ENCODE peak calls at places on chromosomes 1 and 21, in five cellular contexts. One of them, this sample, is unnamed. For H3K9me3, the result is how much of the 10 kb centered on the place peaks cover.

GRCh38 chr1:43507296-43508295 is 23.1 kb upstream of the PTPRF start:
- DNase-seq in A549: no peak
- DNase-seq in HCT116: no peak
- DNase-seq in SJSA1: peak
- DNase-seq in neural progenitor cell: no peak
- DNase-seq in this sample: no peak

GRCh38 chr21:32770514-32771133 is 931 bp downstream of the PAXBP1 start:
- DNase-seq in A549: peak
- DNase-seq in HCT116: no peak
- DNase-seq in SJSA1: no peak
- DNase-seq in neural progenitor cell: no peak
- DNase-seq in this sample: no peak

GRCh38 chr1:238485906-238486219 is 595.1 kb upstream of the ZP4 start:
- DNase-seq in A549: no peak
- DNase-seq in HCT116: no peak
- DNase-seq in SJSA1: no peak
- DNase-seq in neural progenitor cell: no peak
- DNase-seq in this sample: no peak

GRCh38 chr21:33314096-33314495 is 10.7 kb upstream of the IFNAR1 start:
- DNase-seq in A549: no peak
- DNase-seq in HCT116: no peak
- DNase-seq in SJSA1: no peak
- DNase-seq in neural progenitor cell: no peak
- DNase-seq in this sample: no peak

GRCh38 chr1:51671527-51672325 is 54.8 kb downstream of the OSBPL9 start:
- DNase-seq in A549: peak
- DNase-seq in HCT116: no peak
- DNase-seq in SJSA1: peak
- DNase-seq in neural progenitor cell: no peak
- DNase-seq in this sample: peak

GRCh38 chr1:59029366-59029765 is 245.5 kb upstream of the JUN start:
- DNase-seq in A549: no peak
- DNase-seq in HCT116: no peak
- DNase-seq in SJSA1: no peak
- DNase-seq in neural progenitor cell: no peak
- DNase-seq in this sample: no peak

GRCh38 chr1:9065213-9065751 is 4.2 kb downstream of the SLC2A5 start:
- DNase-seq in A549: no peak
- DNase-seq in HCT116: no peak
- DNase-seq in SJSA1: no peak
- DNase-seq in neural progenitor cell: no peak
- DNase-seq in this sample: no peak

GRCh38 chr1:14794136-14794768 is 195.8 kb downstream of the KAZN start:
- DNase-seq in A549: no peak
- DNase-seq in HCT116: no peak
- DNase-seq in SJSA1: no peak
- DNase-seq in neural progenitor cell: no peak
- DNase-seq in this sample: no peak

GRCh38 chr1:228417061-228417460 is 400 bp upstream of the TRIM17 start:
- DNase-seq in A549: no peak
- DNase-seq in HCT116: no peak
- DNase-seq in SJSA1: no peak
- DNase-seq in neural progenitor cell: no peak
- DNase-seq in this sample: no peak

GRCh38 chr1:165875171-165875570 is 47.8 kb downstream of the UCK2 start:
- DNase-seq in A549: no peak
- DNase-seq in HCT116: no peak
- DNase-seq in SJSA1: no peak
- DNase-seq in neural progenitor cell: no peak
- DNase-seq in this sample: no peak

GRCh38 chr1:112502827-112503226 is 5.9 kb upstream of the WNT2B start:
- DNase-seq in A549: no peak
- DNase-seq in HCT116: no peak
- DNase-seq in SJSA1: peak
- DNase-seq in neural progenitor cell: peak
- DNase-seq in this sample: no peak

GRCh38 chr1:41199375-41199774 is 42.7 kb downstream of the SCMH1 start:
- DNase-seq in A549: no peak
- DNase-seq in HCT116: no peak
- DNase-seq in SJSA1: no peak
- DNase-seq in neural progenitor cell: no peak
- DNase-seq in this sample: no peak

GRCh38 chr1:1972976-1973715 is 30.4 kb downstream of the CFAP74 start:
- DNase-seq in A549: no peak
- DNase-seq in HCT116: no peak
- DNase-seq in SJSA1: no peak
- DNase-seq in neural progenitor cell: peak
- DNase-seq in this sample: no peak

GRCh38 chr1:161013591-161014513 is 7.1 kb downstream of the F11R start:
- DNase-seq in A549: peak
- DNase-seq in HCT116: no peak
- DNase-seq in SJSA1: no peak
- DNase-seq in neural progenitor cell: no peak
- DNase-seq in this sample: peak

GRCh38 chr1:231410041-231410591 is 12.0 kb downstream of the EGLN1 start:
- DNase-seq in A549: no peak
- DNase-seq in HCT116: no peak
- DNase-seq in SJSA1: no peak
- DNase-seq in neural progenitor cell: no peak
- DNase-seq in this sample: peak

GRCh38 chr21:42851812-42852665 is 27.3 kb downstream of the WDR4 start:
- DNase-seq in A549: no peak
- DNase-seq in HCT116: no peak
- DNase-seq in SJSA1: peak
- DNase-seq in neural progenitor cell: no peak
- DNase-seq in this sample: no peak

GRCh38 chr1:9340172-9340854 is 47.6 kb downstream of the SPSB1 start:
- DNase-seq in A549: no peak
- DNase-seq in HCT116: no peak
- DNase-seq in SJSA1: no peak
- DNase-seq in neural progenitor cell: no peak
- DNase-seq in this sample: no peak

GRCh38 chr1:173424786-173425407 is 52.2 kb upstream of the PRDX6 start:
- DNase-seq in A549: no peak
- DNase-seq in HCT116: no peak
- DNase-seq in SJSA1: no peak
- DNase-seq in neural progenitor cell: no peak
- DNase-seq in this sample: no peak

GRCh38 chr21:38751379-38752050 is 54.2 kb upstream of the ETS2 start:
- DNase-seq in A549: no peak
- DNase-seq in HCT116: no peak
- DNase-seq in SJSA1: peak
- DNase-seq in neural progenitor cell: no peak
- DNase-seq in this sample: no peak

GRCh38 chr1:5722635-5723157 is 269.5 kb downstream of the NPHP4 start:
- DNase-seq in A549: no peak
- DNase-seq in HCT116: no peak
- DNase-seq in SJSA1: no peak
- DNase-seq in neural progenitor cell: no peak
- DNase-seq in this sample: no peak

GRCh38 chr1:116878804-116879477 is 30.8 kb upstream of the PTGFRN start:
- DNase-seq in A549: no peak
- DNase-seq in HCT116: peak
- DNase-seq in SJSA1: no peak
- DNase-seq in neural progenitor cell: peak
- DNase-seq in this sample: no peak

GRCh38 chr1:12600880-12601633 is 17.0 kb downstream of the DHRS3 start:
- DNase-seq in A549: peak
- DNase-seq in HCT116: no peak
- DNase-seq in SJSA1: no peak
- DNase-seq in neural progenitor cell: peak
- DNase-seq in this sample: no peak

GRCh38 chr1:17118268-17118667 is 983 bp downstream of the PADI2 start:
- DNase-seq in A549: no peak
- DNase-seq in HCT116: no peak
- DNase-seq in SJSA1: no peak
- DNase-seq in neural progenitor cell: no peak
- DNase-seq in this sample: no peak

GRCh38 chr1:17119076-17119743 is at the start of gene PADI2:
- DNase-seq in A549: peak
- DNase-seq in HCT116: peak
- DNase-seq in SJSA1: no peak
- DNase-seq in neural progenitor cell: peak
- DNase-seq in this sample: no peak

GRCh38 chr1:17117451-17118265 is 1.6 kb downstream of the PADI2 start:
- DNase-seq in A549: no peak
- DNase-seq in HCT116: no peak
- DNase-seq in SJSA1: no peak
- DNase-seq in neural progenitor cell: no peak
- DNase-seq in this sample: no peak

GRCh38 chr1:17119744-17120482 is 662 bp upstream of the PADI2 start:
- DNase-seq in A549: no peak
- DNase-seq in HCT116: no peak
- DNase-seq in SJSA1: no peak
- DNase-seq in neural progenitor cell: peak
- DNase-seq in this sample: no peak

DNA sequence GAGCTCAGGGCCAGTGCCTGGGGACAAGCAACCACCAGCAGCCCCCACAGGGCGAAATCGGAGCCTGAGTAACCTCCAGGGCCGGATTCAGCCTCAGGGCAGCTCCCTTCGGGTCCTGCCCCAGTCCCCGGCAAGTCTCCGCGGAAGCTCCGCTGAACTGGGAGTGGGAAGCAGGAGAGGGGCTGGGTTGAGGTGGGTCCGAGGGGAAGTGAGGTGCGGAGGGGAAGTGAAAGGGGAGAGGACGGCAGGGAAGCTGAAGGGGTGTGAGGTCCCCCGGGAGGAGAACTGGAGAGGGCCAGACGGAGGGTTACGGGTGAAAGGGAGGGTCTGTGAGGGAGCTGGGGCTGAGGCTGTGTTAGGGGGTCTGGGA is 560 bp downstream of the PADI2 start:
- DNase-seq in A549: no peak
- DNase-seq in HCT116: no peak
- DNase-seq in SJSA1: no peak
- DNase-seq in neural progenitor cell: peak
- DNase-seq in this sample: no peak
- H3K27ac ChIP-seq in A549: peak
- H3K27ac ChIP-seq in HCT116: no peak
- H3K27ac ChIP-seq in SJSA1: no peak
- H3K27ac ChIP-seq in neural progenitor cell: no peak
- H3K27ac ChIP-seq in this sample: no peak

DNA sequence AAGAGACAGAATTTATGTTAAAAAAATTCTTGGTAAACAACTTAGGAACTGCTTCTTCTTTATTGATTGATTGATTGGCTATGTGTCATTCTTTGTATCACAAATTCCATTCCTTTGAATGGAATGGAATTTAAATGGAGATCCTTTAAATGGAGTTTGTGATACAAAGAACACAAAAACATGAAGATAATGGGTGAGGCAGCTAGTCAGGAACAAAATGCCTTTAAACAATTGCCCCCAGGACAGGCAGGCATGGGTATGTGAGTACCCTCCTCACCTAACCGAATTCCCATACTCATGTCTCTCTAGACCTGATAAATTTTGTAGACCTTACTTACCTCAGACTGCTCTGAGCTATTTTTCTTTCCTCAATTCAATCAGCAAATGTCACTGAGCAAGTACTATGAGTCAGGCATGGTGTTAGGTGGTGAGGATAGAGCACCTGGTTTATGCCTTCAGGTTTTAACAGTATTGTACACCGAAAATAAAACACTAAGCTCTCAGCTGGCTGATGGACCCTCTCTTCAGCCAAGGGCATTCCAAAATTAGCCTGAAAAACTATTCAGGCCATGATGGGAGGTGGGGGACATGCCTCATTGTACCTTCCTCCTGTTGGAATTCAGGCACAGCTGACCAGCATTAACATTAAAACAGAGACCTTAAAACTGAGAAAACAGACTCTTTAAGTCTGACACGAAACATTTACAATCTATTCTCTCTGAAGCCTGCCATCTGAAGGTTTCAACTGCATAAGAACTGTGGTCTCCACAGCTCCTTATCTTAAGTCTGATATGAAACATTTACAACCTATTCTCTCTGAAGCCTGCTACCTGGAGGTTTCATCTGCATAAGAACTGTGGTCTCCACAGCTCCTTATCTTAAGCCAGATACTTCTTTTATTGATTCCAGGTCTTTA is 58.9 kb downstream of the OLFML3 start:
- DNase-seq in A549: no peak
- DNase-seq in HCT116: no peak
- DNase-seq in SJSA1: no peak
- DNase-seq in neural progenitor cell: peak
- DNase-seq in this sample: no peak
- H3K4me3 ChIP-seq in A549: no peak
- H3K4me3 ChIP-seq in HCT116: no peak
- H3K4me3 ChIP-seq in SJSA1: no peak
- H3K4me3 ChIP-seq in neural progenitor cell: no peak
- H3K4me3 ChIP-seq in this sample: no peak

DNA sequence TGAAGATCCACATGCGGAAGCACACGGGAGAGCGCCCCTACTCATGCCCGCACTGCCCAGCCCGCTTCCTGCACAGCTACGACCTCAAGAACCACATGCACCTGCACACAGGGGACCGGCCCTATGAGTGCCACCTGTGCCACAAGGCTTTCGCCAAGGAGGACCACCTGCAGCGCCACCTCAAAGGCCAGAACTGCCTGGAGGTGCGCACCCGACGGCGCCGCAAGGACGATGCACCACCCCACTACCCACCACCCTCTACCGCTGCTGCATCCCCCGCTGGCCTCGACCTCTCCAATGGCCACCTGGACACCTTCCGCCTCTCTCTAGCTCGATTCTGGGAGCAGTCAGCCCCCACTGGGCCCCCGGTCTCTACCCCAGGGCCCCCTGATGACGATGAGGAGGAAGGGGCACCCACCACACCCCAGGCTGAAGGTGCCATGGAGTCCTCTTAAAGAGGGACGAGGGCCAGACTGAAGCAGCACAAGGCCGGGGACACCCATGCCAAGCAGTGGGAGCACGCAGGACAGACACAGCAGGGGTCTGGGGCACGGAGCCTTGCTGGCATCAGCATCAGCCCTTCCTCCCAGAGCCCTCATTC is 13.7 kb downstream of the ZBTB7B start:
- DNase-seq in A549: no peak
- DNase-seq in HCT116: no peak
- DNase-seq in SJSA1: no peak
- DNase-seq in neural progenitor cell: no peak
- DNase-seq in this sample: no peak
- H3K9me3 ChIP-seq in A549: under half
- H3K9me3 ChIP-seq in HCT116: under half
- H3K9me3 ChIP-seq in SJSA1: under half
- H3K9me3 ChIP-seq in neural progenitor cell: under half
- H3K9me3 ChIP-seq in this sample: under half

GRCh38 chr1:182395911-182396310 is 4.3 kb upstream of the GLUL start:
- DNase-seq in A549: no peak
- DNase-seq in HCT116: no peak
- DNase-seq in SJSA1: no peak
- DNase-seq in neural progenitor cell: no peak
- DNase-seq in this sample: no peak

GRCh38 chr1:182392045-182393028 is 747 bp upstream of the GLUL start:
- DNase-seq in A549: no peak
- DNase-seq in HCT116: no peak
- DNase-seq in SJSA1: no peak
- DNase-seq in neural progenitor cell: no peak
- DNase-seq in this sample: no peak

GRCh38 chr1:182391028-182391361 is 595 bp downstream of the GLUL start:
- DNase-seq in A549: no peak
- DNase-seq in HCT116: no peak
- DNase-seq in SJSA1: peak
- DNase-seq in neural progenitor cell: no peak
- DNase-seq in this sample: no peak

GRCh38 chr1:182391362-182392044 is at the start of gene GLUL:
- DNase-seq in A549: peak
- DNase-seq in HCT116: peak
- DNase-seq in SJSA1: peak
- DNase-seq in neural progenitor cell: peak
- DNase-seq in this sample: peak

GRCh38 chr1:182394055-182394775 is 2.6 kb upstream of the GLUL start:
- DNase-seq in A549: no peak
- DNase-seq in HCT116: no peak
- DNase-seq in SJSA1: no peak
- DNase-seq in neural progenitor cell: no peak
- DNase-seq in this sample: no peak
- H3K27ac ChIP-seq in A549: no peak
- H3K27ac ChIP-seq in HCT116: no peak
- H3K27ac ChIP-seq in SJSA1: no peak
- H3K27ac ChIP-seq in neural progenitor cell: no peak
- H3K27ac ChIP-seq in this sample: no peak

This sample was measured in AG04450.